ENCODE peak calls at places on chromosomes 12 and 14, in seven cellular contexts. C, G, H, W, Z, X and B are unnamed samples.

GRCh38 chr12:64796205-64796845 is 28.1 kb upstream of the TBC1D30 start:
- DNase-seq in C (peak; percentile 92), G (peak; percentile 91), H (peak; percentile 65), W (peak; percentile 49), Z (peak; percentile 82), X (peak; percentile 58), B (peak; percentile 91)

GRCh38 chr14:75542585-75543091 is 20.4 kb downstream of the BATF start:
- DNase-seq in C (no peak), G (peak; percentile 23), H (no peak), W (no peak), Z (peak; percentile 77), X (no peak), B (peak; percentile 65)

GRCh38 chr12:119151445-119151844 is 27.3 kb upstream of the HSPB8 start:
- DNase-seq in C (no peak), G (no peak), H (no peak), W (no peak), Z (no peak), X (no peak), B (no peak)

GRCh38 chr14:102501751-102502315 is 7.7 kb downstream of the ANKRD9 start:
- DNase-seq in C (no peak), G (no peak), H (no peak), W (peak; percentile 47), Z (peak; percentile 62), X (no peak), B (no peak)

GRCh38 chr12:104686196-104686595 is 229.4 kb downstream of the CHST11 start:
- DNase-seq in C (peak; percentile 41), G (no peak), H (no peak), W (no peak), Z (no peak), X (no peak), B (peak; percentile 37)

GRCh38 chr12:5684989-5685388 is 253.1 kb downstream of the NTF3 start:
- DNase-seq in C (no peak), G (no peak), H (no peak), W (no peak), Z (no peak), X (no peak), B (no peak)

GRCh38 chr14:24441904-24442239 is 704 bp downstream of the SDR39U1 start:
- DNase-seq in C (peak; percentile 52), G (no peak), H (no peak), W (no peak), Z (no peak), X (no peak), B (no peak)

GRCh38 chr12:3885179-3886094 is 12.2 kb upstream of the PARP11 start:
- DNase-seq in C (peak; percentile 48), G (peak; percentile 57), H (peak; percentile 61), W (no peak), Z (peak; percentile 4), X (no peak), B (peak; percentile 66)

GRCh38 chr12:39145175-39145999 is 240.0 kb upstream of the CPNE8 start:
- DNase-seq in C (no peak), G (peak; percentile 61), H (peak; percentile 11), W (peak; percentile 83), Z (peak; percentile 17), X (no peak), B (peak; percentile 29)

GRCh38 chr14:31969371-31969770 is 107.7 kb upstream of the ARHGAP5 start:
- DNase-seq in C (no peak), G (no peak), H (no peak), W (no peak), Z (no peak), X (no peak), B (peak; percentile 57)

GRCh38 chr14:104930526-104931322 is 6.0 kb downstream of the PLD4 start:
- DNase-seq in C (no peak), G (no peak), H (no peak), W (peak; percentile 24), Z (no peak), X (no peak), B (no peak)

GRCh38 chr12:70449074-70449757 is 83.1 kb downstream of the KCNMB4 start:
- DNase-seq in C (peak; percentile 10), G (no peak), H (no peak), W (no peak), Z (no peak), X (no peak), B (no peak)

GRCh38 chr12:99383258-99383657 is 264.3 kb upstream of the GARIN6 start:
- DNase-seq in C (no peak), G (no peak), H (no peak), W (no peak), Z (no peak), X (no peak), B (no peak)

GRCh38 chr14:23555882-23556699 is at the start of gene THTPA:
- DNase-seq in C (peak; percentile 83), G (peak; percentile 98), H (peak; percentile 93), W (peak; percentile 95), Z (peak; percentile 79), X (no peak), B (peak; percentile 94)

GRCh38 chr14:48747683-48748082 is 838.5 kb downstream of the RPS29 start:
- DNase-seq in C (no peak), G (no peak), H (no peak), W (no peak), Z (no peak), X (no peak), B (no peak)

GRCh38 chr14:48748151-48748550 is 838.0 kb downstream of the RPS29 start:
- DNase-seq in C (no peak), G (peak; percentile 50), H (no peak), W (no peak), Z (no peak), X (no peak), B (no peak)

DNA sequence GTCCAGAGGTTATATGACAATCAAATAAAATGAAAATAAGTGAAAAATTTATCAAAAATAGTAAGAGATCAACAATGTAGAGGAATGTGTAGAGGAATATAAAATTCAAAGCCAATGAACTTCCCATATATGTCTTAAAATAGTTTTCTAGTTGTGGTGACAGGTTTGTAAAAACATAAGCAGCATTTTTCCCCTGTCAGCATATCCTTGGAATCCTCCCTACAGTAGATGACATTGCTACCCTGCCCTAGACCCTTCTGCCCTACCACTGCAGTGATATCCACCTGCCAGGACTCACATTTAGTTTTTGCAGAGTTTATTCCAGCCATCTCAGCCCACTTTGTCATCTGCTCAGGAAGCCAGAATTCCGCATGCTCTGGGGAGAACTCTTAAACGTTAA is 842.0 kb downstream of the RPS29 start:
- DNase-seq in C (no peak), G (no peak), H (no peak), W (no peak), Z (no peak), X (no peak), B (no peak)
- H2AK5ac ChIP-seq in C (no peak overlapping the region), G (no peak overlapping the region), H (no peak overlapping the region), W (no peak overlapping the region), Z (no peak overlapping the region), X (no peak overlapping the region), B (no peak overlapping the region)

GRCh38 chr14:26056232-26056631 is 541.6 kb downstream of the NOVA1 start:
- DNase-seq in C (no peak), G (no peak), H (no peak), W (no peak), Z (no peak), X (no peak), B (no peak)
- H2AK5ac ChIP-seq in C (no peak overlapping the region), G (no peak overlapping the region), H (no peak overlapping the region), W (no peak overlapping the region), Z (no peak overlapping the region), X (no peak overlapping the region), B (no peak overlapping the region)

GRCh38 chr14:92886337-92886736 is 36.6 kb upstream of the CHGA start:
- DNase-seq in C (no peak), G (peak; percentile 17), H (no peak), W (no peak), Z (no peak), X (no peak), B (no peak)
- H2AK5ac ChIP-seq in C (no peak overlapping the region), G (no peak overlapping the region), H (no peak overlapping the region), W (no peak overlapping the region), Z (no peak overlapping the region), X (no peak overlapping the region), B (no peak overlapping the region)

GRCh38 chr12:130114952-130115351 is 47.3 kb upstream of the FZD10 start:
- DNase-seq in C (no peak), G (no peak), H (no peak), W (no peak), Z (no peak), X (no peak), B (no peak)

GRCh38 chr12:130115646-130116045 is 46.6 kb upstream of the FZD10 start:
- DNase-seq in C (no peak), G (no peak), H (no peak), W (no peak), Z (no peak), X (no peak), B (no peak)

GRCh38 chr12:130109062-130109945 is 53.0 kb upstream of the FZD10 start:
- DNase-seq in C (no peak), G (no peak), H (no peak), W (no peak), Z (no peak), X (no peak), B (no peak)

GRCh38 chr12:130111965-130112496 is 50.2 kb upstream of the FZD10 start:
- DNase-seq in C (no peak), G (no peak), H (no peak), W (no peak), Z (no peak), X (no peak), B (no peak)

DNA sequence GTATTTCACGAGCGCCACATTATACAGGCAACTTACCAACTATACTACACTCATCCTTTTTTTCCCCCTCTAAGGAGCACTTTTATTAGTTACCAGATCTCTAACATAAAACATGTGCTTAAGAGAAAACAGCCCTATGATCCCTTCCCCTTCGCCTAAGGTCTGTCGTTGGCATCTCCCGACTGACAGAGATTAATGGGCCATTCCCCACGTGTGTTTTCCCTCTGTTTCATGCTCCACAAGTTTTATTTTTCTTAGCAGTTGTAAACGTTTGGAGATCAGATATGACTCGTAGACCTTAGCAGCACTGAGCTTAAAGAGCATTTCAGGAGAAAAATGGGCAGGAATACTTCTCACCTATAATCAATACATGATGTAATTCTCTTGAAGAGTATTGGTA is 51.4 kb upstream of the FZD10 start:
- DNase-seq in C (no peak), G (no peak), H (no peak), W (no peak), Z (no peak), X (no peak), B (no peak)
- H2AK5ac ChIP-seq in C (no peak overlapping the region), G (no peak overlapping the region), H (no peak overlapping the region), W (no peak overlapping the region), Z (no peak overlapping the region), X (no peak overlapping the region), B (no peak overlapping the region)

GRCh38 chr14:30299915-30300314 is 259.0 kb upstream of the G2E3 start:
- DNase-seq in C (no peak), G (peak; percentile 4), H (no peak), W (no peak), Z (peak; percentile 21), X (no peak), B (peak; percentile 20)
- H2AK5ac ChIP-seq in C (no peak overlapping the region), G (no peak overlapping the region), H (no peak overlapping the region), W (no peak overlapping the region), Z (no peak overlapping the region), X (no peak overlapping the region), B (no peak overlapping the region)